ENCODE peak calls at places on chromosomes 12 and 14, in seven cellular contexts. One of them, this sample, is unnamed.

GRCh38 chr14:87252103-87252502 is 740.9 kb downstream of the GALC start:
- DNase-seq in PC-3: no peak
- DNase-seq in cardiac fibroblast: no peak
- DNase-seq in stomach: no peak
- DNase-seq in CD8-positive, alpha-beta T cell: no peak
- DNase-seq in OCI-LY7: no peak
- DNase-seq in A549: no peak
- DNase-seq in this sample: no peak

GRCh38 chr12:42484996-42485395 is 104.5 kb downstream of the PRICKLE1 start:
- DNase-seq in PC-3: no peak
- DNase-seq in cardiac fibroblast: peak
- DNase-seq in stomach: no peak
- DNase-seq in CD8-positive, alpha-beta T cell: no peak
- DNase-seq in OCI-LY7: no peak
- DNase-seq in A549: no peak
- DNase-seq in this sample: no peak

GRCh38 chr14:23578560-23579310 is at the start of gene JPH4:
- DNase-seq in PC-3: no peak
- DNase-seq in cardiac fibroblast: no peak
- DNase-seq in stomach: peak
- DNase-seq in CD8-positive, alpha-beta T cell: no peak
- DNase-seq in OCI-LY7: no peak
- DNase-seq in A549: no peak
- DNase-seq in this sample: no peak

GRCh38 chr14:100070310-100070709 is 5.1 kb downstream of the EVL start:
- DNase-seq in PC-3: no peak
- DNase-seq in cardiac fibroblast: no peak
- DNase-seq in stomach: no peak
- DNase-seq in CD8-positive, alpha-beta T cell: no peak
- DNase-seq in OCI-LY7: no peak
- DNase-seq in A549: no peak
- DNase-seq in this sample: no peak

GRCh38 chr14:26204362-26204953 is 393.4 kb downstream of the NOVA1 start:
- DNase-seq in PC-3: no peak
- DNase-seq in cardiac fibroblast: peak
- DNase-seq in stomach: no peak
- DNase-seq in CD8-positive, alpha-beta T cell: no peak
- DNase-seq in OCI-LY7: no peak
- DNase-seq in A549: no peak
- DNase-seq in this sample: no peak

GRCh38 chr12:13087766-13088165 is 15.7 kb downstream of the GSG1 start:
- DNase-seq in PC-3: no peak
- DNase-seq in cardiac fibroblast: no peak
- DNase-seq in stomach: no peak
- DNase-seq in CD8-positive, alpha-beta T cell: no peak
- DNase-seq in OCI-LY7: no peak
- DNase-seq in A549: no peak
- DNase-seq in this sample: no peak

GRCh38 chr12:125340791-125341190 is 275.6 kb downstream of the AACS start:
- DNase-seq in PC-3: peak
- DNase-seq in cardiac fibroblast: peak
- DNase-seq in stomach: no peak
- DNase-seq in CD8-positive, alpha-beta T cell: no peak
- DNase-seq in OCI-LY7: no peak
- DNase-seq in A549: peak
- DNase-seq in this sample: peak

GRCh38 chr14:65286443-65286842 is 126.1 kb upstream of the FUT8 start:
- DNase-seq in PC-3: peak
- DNase-seq in cardiac fibroblast: no peak
- DNase-seq in stomach: peak
- DNase-seq in CD8-positive, alpha-beta T cell: no peak
- DNase-seq in OCI-LY7: peak
- DNase-seq in A549: peak
- DNase-seq in this sample: peak

GRCh38 chr12:85057370-85057963 is 21.3 kb downstream of the LRRIQ1 start:
- DNase-seq in PC-3: peak
- DNase-seq in cardiac fibroblast: peak
- DNase-seq in stomach: no peak
- DNase-seq in CD8-positive, alpha-beta T cell: no peak
- DNase-seq in OCI-LY7: peak
- DNase-seq in A549: peak
- DNase-seq in this sample: peak

GRCh38 chr14:54839681-54840080 is 62.9 kb downstream of the GCH1 start:
- DNase-seq in PC-3: peak
- DNase-seq in cardiac fibroblast: peak
- DNase-seq in stomach: no peak
- DNase-seq in CD8-positive, alpha-beta T cell: no peak
- DNase-seq in OCI-LY7: no peak
- DNase-seq in A549: peak
- DNase-seq in this sample: peak

GRCh38 chr14:46646796-46647195 is 4.8 kb downstream of the RPL10L start:
- DNase-seq in PC-3: no peak
- DNase-seq in cardiac fibroblast: no peak
- DNase-seq in stomach: no peak
- DNase-seq in CD8-positive, alpha-beta T cell: no peak
- DNase-seq in OCI-LY7: no peak
- DNase-seq in A549: no peak
- DNase-seq in this sample: no peak

GRCh38 chr14:46653031-46653775 is 1.6 kb upstream of the RPL10L start:
- DNase-seq in PC-3: no peak
- DNase-seq in cardiac fibroblast: no peak
- DNase-seq in stomach: no peak
- DNase-seq in CD8-positive, alpha-beta T cell: no peak
- DNase-seq in OCI-LY7: no peak
- DNase-seq in A549: no peak
- DNase-seq in this sample: no peak

DNA sequence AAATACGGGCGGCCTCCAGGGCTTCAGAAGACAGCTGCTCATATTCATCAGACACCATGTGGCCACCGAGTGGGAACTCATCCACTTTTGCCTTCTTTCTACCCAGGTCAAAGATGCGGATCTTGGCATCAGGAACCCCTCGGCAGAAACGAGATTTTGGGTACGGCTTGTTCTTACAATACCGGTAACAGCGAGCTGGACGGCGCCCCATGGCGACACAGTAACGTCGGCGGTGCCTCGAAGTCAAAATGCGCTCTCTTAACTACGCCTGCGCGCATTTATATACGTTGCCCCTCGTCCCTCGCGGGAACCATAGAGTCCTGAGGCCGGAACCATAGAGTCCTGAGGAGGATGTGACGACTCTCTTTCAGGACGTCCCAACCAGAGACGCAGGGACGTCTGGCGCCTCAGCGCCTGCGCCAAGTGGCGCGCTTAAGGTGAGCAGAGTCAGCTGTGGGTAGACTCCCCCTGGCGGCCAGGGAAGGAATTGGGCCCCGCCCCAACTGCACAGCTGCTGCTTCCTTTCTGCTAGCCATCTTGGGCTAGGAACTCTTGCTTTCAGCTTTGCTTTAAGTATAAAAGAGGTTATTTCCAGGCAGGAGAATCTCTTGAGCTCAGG is at the start of gene RPL10L:
- DNase-seq in PC-3: no peak
- DNase-seq in cardiac fibroblast: no peak
- DNase-seq in stomach: no peak
- DNase-seq in CD8-positive, alpha-beta T cell: no peak
- DNase-seq in OCI-LY7: no peak
- DNase-seq in A549: peak
- DNase-seq in this sample: no peak
- TF ChIP-seq CTCF in PC-3: peak
- TF ChIP-seq CTCF in cardiac fibroblast: peak
- TF ChIP-seq CTCF in stomach: no peak
- TF ChIP-seq CTCF in CD8-positive, alpha-beta T cell: no peak
- TF ChIP-seq CTCF in OCI-LY7: peak
- TF ChIP-seq CTCF in A549: no peak
- TF ChIP-seq CTCF in this sample: no peak

GRCh38 chr12:57549203-57549908 is 488 bp upstream of the KIF5A start:
- DNase-seq in PC-3: no peak
- DNase-seq in cardiac fibroblast: no peak
- DNase-seq in stomach: no peak
- DNase-seq in CD8-positive, alpha-beta T cell: no peak
- DNase-seq in OCI-LY7: no peak
- DNase-seq in A549: no peak
- DNase-seq in this sample: no peak
- H3K4me3 ChIP-seq in PC-3: no peak
- H3K4me3 ChIP-seq in cardiac fibroblast: peak
- H3K4me3 ChIP-seq in stomach: peak
- H3K4me3 ChIP-seq in CD8-positive, alpha-beta T cell: peak
- H3K4me3 ChIP-seq in OCI-LY7: peak
- H3K4me3 ChIP-seq in A549: peak
- H3K4me3 ChIP-seq in this sample: peak

GRCh38 chr12:100443434-100443833 is 30.2 kb upstream of the NR1H4 start:
- DNase-seq in PC-3: no peak
- DNase-seq in cardiac fibroblast: no peak
- DNase-seq in stomach: no peak
- DNase-seq in CD8-positive, alpha-beta T cell: no peak
- DNase-seq in OCI-LY7: no peak
- DNase-seq in A549: no peak
- DNase-seq in this sample: no peak

GRCh38 chr12:100437038-100437841 is 36.4 kb upstream of the NR1H4 start:
- DNase-seq in PC-3: no peak
- DNase-seq in cardiac fibroblast: no peak
- DNase-seq in stomach: no peak
- DNase-seq in CD8-positive, alpha-beta T cell: no peak
- DNase-seq in OCI-LY7: no peak
- DNase-seq in A549: no peak
- DNase-seq in this sample: no peak

GRCh38 chr12:100442403-100442802 is 31.3 kb upstream of the NR1H4 start:
- DNase-seq in PC-3: no peak
- DNase-seq in cardiac fibroblast: no peak
- DNase-seq in stomach: no peak
- DNase-seq in CD8-positive, alpha-beta T cell: no peak
- DNase-seq in OCI-LY7: no peak
- DNase-seq in A549: no peak
- DNase-seq in this sample: no peak

GRCh38 chr12:100435948-100436347 is 37.7 kb upstream of the NR1H4 start:
- DNase-seq in PC-3: no peak
- DNase-seq in cardiac fibroblast: no peak
- DNase-seq in stomach: no peak
- DNase-seq in CD8-positive, alpha-beta T cell: no peak
- DNase-seq in OCI-LY7: no peak
- DNase-seq in A549: no peak
- DNase-seq in this sample: no peak

DNA sequence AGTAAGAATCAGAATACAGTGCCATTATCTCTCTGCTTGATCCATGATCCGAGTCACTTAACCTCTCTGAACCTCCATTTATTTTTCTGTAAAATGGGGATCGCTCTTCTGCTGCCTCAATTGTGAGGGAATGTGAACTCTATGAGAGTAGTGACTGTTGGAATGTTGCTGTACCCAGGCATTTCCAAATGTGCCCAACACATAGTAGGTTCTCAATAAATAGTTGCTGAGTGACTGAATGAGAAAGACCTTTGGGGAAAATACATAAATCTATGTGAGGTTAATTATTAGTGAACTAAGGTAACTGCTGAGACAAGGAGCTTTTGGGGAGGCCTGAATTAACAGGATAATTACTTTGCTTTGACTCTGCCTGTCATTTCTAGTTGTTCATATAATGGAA is 33.9 kb upstream of the NR1H4 start:
- DNase-seq in PC-3: no peak
- DNase-seq in cardiac fibroblast: no peak
- DNase-seq in stomach: no peak
- DNase-seq in CD8-positive, alpha-beta T cell: no peak
- DNase-seq in OCI-LY7: no peak
- DNase-seq in A549: no peak
- DNase-seq in this sample: no peak
- TF ChIP-seq CTCF in PC-3: no peak
- TF ChIP-seq CTCF in cardiac fibroblast: no peak
- TF ChIP-seq CTCF in stomach: no peak
- TF ChIP-seq CTCF in CD8-positive, alpha-beta T cell: no peak
- TF ChIP-seq CTCF in OCI-LY7: no peak
- TF ChIP-seq CTCF in A549: no peak
- TF ChIP-seq CTCF in this sample: no peak

DNA sequence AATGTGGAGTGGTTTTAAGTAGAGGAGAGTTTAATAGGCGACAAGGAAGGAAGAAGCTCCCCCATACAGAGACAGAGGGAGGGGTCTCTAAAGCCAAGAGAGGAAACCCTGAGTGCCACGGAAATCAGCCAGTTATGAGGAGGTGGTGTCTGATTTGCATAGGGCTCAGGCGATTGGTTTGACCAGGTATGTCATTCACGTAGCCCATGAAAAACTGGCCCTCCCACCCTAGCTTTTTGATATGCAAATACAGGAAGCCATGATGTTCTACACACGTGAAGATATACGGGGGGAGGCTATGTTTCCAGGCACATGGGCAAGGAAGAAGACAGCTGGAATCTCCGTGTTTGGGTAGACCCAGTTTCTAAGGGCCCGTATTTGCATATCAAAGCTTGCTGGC is 717.8 kb upstream of the SEL1L start:
- DNase-seq in PC-3: no peak
- DNase-seq in cardiac fibroblast: no peak
- DNase-seq in stomach: no peak
- DNase-seq in CD8-positive, alpha-beta T cell: no peak
- DNase-seq in OCI-LY7: no peak
- DNase-seq in A549: peak
- DNase-seq in this sample: no peak
- H3K4me3 ChIP-seq in PC-3: no peak
- H3K4me3 ChIP-seq in cardiac fibroblast: no peak
- H3K4me3 ChIP-seq in stomach: no peak
- H3K4me3 ChIP-seq in CD8-positive, alpha-beta T cell: no peak
- H3K4me3 ChIP-seq in OCI-LY7: no peak
- H3K4me3 ChIP-seq in A549: no peak
- H3K4me3 ChIP-seq in this sample: no peak

GRCh38 chr12:5873341-5873919 is 71.6 kb downstream of the ANO2 start:
- DNase-seq in PC-3: no peak
- DNase-seq in cardiac fibroblast: no peak
- DNase-seq in stomach: no peak
- DNase-seq in CD8-positive, alpha-beta T cell: no peak
- DNase-seq in OCI-LY7: no peak
- DNase-seq in A549: no peak
- DNase-seq in this sample: no peak

GRCh38 chr12:5870183-5870582 is 74.9 kb downstream of the ANO2 start:
- DNase-seq in PC-3: no peak
- DNase-seq in cardiac fibroblast: no peak
- DNase-seq in stomach: no peak
- DNase-seq in CD8-positive, alpha-beta T cell: no peak
- DNase-seq in OCI-LY7: no peak
- DNase-seq in A549: no peak
- DNase-seq in this sample: no peak

GRCh38 chr12:5871741-5872140 is 73.3 kb downstream of the ANO2 start:
- DNase-seq in PC-3: no peak
- DNase-seq in cardiac fibroblast: no peak
- DNase-seq in stomach: no peak
- DNase-seq in CD8-positive, alpha-beta T cell: no peak
- DNase-seq in OCI-LY7: no peak
- DNase-seq in A549: no peak
- DNase-seq in this sample: no peak

GRCh38 chr12:5874514-5874913 is 70.5 kb downstream of the ANO2 start:
- DNase-seq in PC-3: no peak
- DNase-seq in cardiac fibroblast: no peak
- DNase-seq in stomach: no peak
- DNase-seq in CD8-positive, alpha-beta T cell: no peak
- DNase-seq in OCI-LY7: no peak
- DNase-seq in A549: no peak
- DNase-seq in this sample: no peak

GRCh38 chr12:5872745-5873144 is 72.3 kb downstream of the ANO2 start:
- DNase-seq in PC-3: peak
- DNase-seq in cardiac fibroblast: no peak
- DNase-seq in stomach: no peak
- DNase-seq in CD8-positive, alpha-beta T cell: no peak
- DNase-seq in OCI-LY7: no peak
- DNase-seq in A549: peak
- DNase-seq in this sample: peak
- TF ChIP-seq CTCF in PC-3: peak
- TF ChIP-seq CTCF in cardiac fibroblast: no peak
- TF ChIP-seq CTCF in stomach: no peak
- TF ChIP-seq CTCF in CD8-positive, alpha-beta T cell: no peak
- TF ChIP-seq CTCF in OCI-LY7: peak
- TF ChIP-seq CTCF in A549: no peak
- TF ChIP-seq CTCF in this sample: peak